ENCODE peak calls at places on chromosome 5, in five cellular contexts. N is RPMI8226, E is T-cell, Q is iris pigment epithelial cell, Z is activated T-cell treated with anti-CD3 and anti-CD28 coated beads for 24 hours. T is an unnamed sample.
A peak's percentile ranks its signal among the peaks of the same experiment; 100 is the strongest.

GRCh38 chr5:41617843-41618515 is 107.6 kb upstream of the PLCXD3 start:
- DNase-seq in N (no peak), E (no peak), Q (no peak), Z (no peak), T (no peak)

GRCh38 chr5:138610468-138611294 is 35.5 kb upstream of the HSPA9 start:
- DNase-seq in N (no peak), E (no peak), Q (peak; percentile 32), Z (no peak), T (no peak)

GRCh38 chr5:170896779-170897178 is 35.0 kb downstream of the RANBP17 start:
- DNase-seq in N (no peak), E (no peak), Q (peak; percentile 78), Z (no peak), T (no peak)

GRCh38 chr5:38540348-38540747 is 16.1 kb downstream of the LIFR start:
- DNase-seq in N (no peak), E (no peak), Q (no peak), Z (no peak), T (peak; percentile 99)

GRCh38 chr5:57157191-57157590 is 16.7 kb upstream of the GPBP1 start:
- DNase-seq in N (no peak), E (no peak), Q (no peak), Z (no peak), T (no peak)

GRCh38 chr5:139642213-139642612 is 5.9 kb upstream of the CXXC5 start:
- DNase-seq in N (no peak), E (no peak), Q (no peak), Z (no peak), T (no peak)

GRCh38 chr5:16492398-16493175 is 27.0 kb upstream of the ZNF622 start:
- DNase-seq in N (no peak), E (no peak), Q (peak; percentile 79), Z (no peak), T (no peak)

GRCh38 chr5:67291671-67292070 is 95.1 kb upstream of the CD180 start:
- DNase-seq in N (no peak), E (no peak), Q (no peak), Z (no peak), T (no peak)

GRCh38 chr5:73233461-73234151 is 60.6 kb downstream of the TMEM174 start:
- DNase-seq in N (no peak), E (no peak), Q (peak; percentile 10), Z (no peak), T (no peak)

GRCh38 chr5:64210866-64211265 is 45.2 kb downstream of the RNF180 start:
- DNase-seq in N (no peak), E (no peak), Q (peak; percentile 84), Z (no peak), T (no peak)

GRCh38 chr5:125342938-125343401 is 596.5 kb upstream of the ZNF608 start:
- DNase-seq in N (no peak), E (no peak), Q (peak; percentile 67), Z (no peak), T (no peak)

GRCh38 chr5:111694183-111694582 is 62.8 kb downstream of the NREP start:
- DNase-seq in N (no peak), E (no peak), Q (peak; percentile 93), Z (no peak), T (no peak)

GRCh38 chr5:80368666-80369270 is 39.1 kb upstream of the ZFYVE16 start:
- DNase-seq in N (no peak), E (no peak), Q (no peak), Z (no peak), T (no peak)